ENCODE peak calls at places on chromosomes 3 and 15, in four cellular contexts. N is mesendoderm, R is IMR-90, D is H1. Z is an unnamed sample.
A peak's percentile ranks its signal among the peaks of the same experiment; 100 is the strongest.

GRCh38 chr3:36696799-36697198 is 67.6 kb downstream of the DCLK3 start:
- DNase-seq in D (no peak), R (no peak), N (no peak), Z (no peak)

GRCh38 chr15:29920515-29920914 is 98.2 kb upstream of the TJP1 start:
- DNase-seq in N (peak; percentile 79), R (peak; percentile 49), D (no peak), Z (no peak)

GRCh38 chr3:137692803-137693431 is 71.2 kb upstream of the SOX14 start:
- DNase-seq in D (peak; percentile 57), R (no peak), N (peak; percentile 77), Z (peak; percentile 45)

GRCh38 chr3:197183582-197183981 is 114.8 kb downstream of the DLG1 start:
- DNase-seq in R (no peak), N (no peak), D (no peak), Z (no peak)

GRCh38 chr15:91108421-91108820 is 8.4 kb downstream of the SV2B start:
- DNase-seq in N (no peak), R (no peak), D (no peak), Z (no peak)

GRCh38 chr15:90959894-90960293 is 5.2 kb downstream of the RCCD1 start:
- DNase-seq in D (no peak), R (peak; percentile 18), N (no peak), Z (no peak)

GRCh38 chr3:21893250-21893649 is 142.2 kb upstream of the ZNF385D start:
- DNase-seq in R (peak; percentile 17), D (no peak), N (no peak), Z (no peak)

GRCh38 chr3:10561942-10562565 is 56.7 kb upstream of the ATP2B2 start:
- DNase-seq in D (no peak), R (no peak), N (no peak), Z (no peak)

GRCh38 chr3:107911337-107912000 is 179.4 kb downstream of the CD47 start:
- DNase-seq in R (no peak), D (no peak), N (no peak), Z (no peak)

GRCh38 chr3:167895684-167896083 is 160.2 kb downstream of the SERPINI1 start:
- DNase-seq in R (no peak), N (peak; percentile 86), D (no peak), Z (peak; percentile 78)

GRCh38 chr3:46266598-46266997 is 24.3 kb downstream of the CCR3 start:
- DNase-seq in D (no peak), R (no peak), N (no peak), Z (no peak)

GRCh38 chr3:12334786-12335185 is 45.9 kb downstream of the PPARG start:
- DNase-seq in D (no peak), N (no peak), R (no peak), Z (no peak)

GRCh38 chr3:87997966-87998365 is 60.8 kb downstream of the CGGBP1 start:
- DNase-seq in N (no peak), R (no peak), D (no peak), Z (no peak)

GRCh38 chr3:72791132-72791531 is 57.1 kb downstream of the SHQ1 start:
- DNase-seq in D (no peak), R (no peak), N (peak; percentile 72), Z (no peak)

GRCh38 chr3:129121792-129122696 is at the start of gene RAB43:
- DNase-seq in N (peak; percentile 98), R (peak; percentile 56), D (peak; percentile 96), Z (peak; percentile 96)

GRCh38 chr3:141367038-141367730 is 1.1 kb upstream of the ZBTB38 start:
- DNase-seq in N (no peak), R (peak; percentile 100), D (no peak), Z (no peak)

GRCh38 chr3:123652346-123652984 is 67.6 kb upstream of the HACD2 start:
- DNase-seq in D (peak; percentile 44), N (peak; percentile 79), R (peak; percentile 61), Z (peak; percentile 65)
- H3K18ac ChIP-seq in D (no peak overlapping the region), N (no peak overlapping the region), R (peak overlapping the region; percentile 83), Z (no peak overlapping the region)

GRCh38 chr3:39277893-39278615 is 1.8 kb downstream of the CX3CR1 start:
- DNase-seq in R (no peak), D (no peak), N (no peak), Z (no peak)
- H3K18ac ChIP-seq in R (no peak overlapping the region), D (no peak overlapping the region), N (no peak overlapping the region), Z (peak overlapping the region; percentile 19)

GRCh38 chr15:66756220-66756769 is 54.3 kb downstream of the SMAD6 start:
- DNase-seq in N (no peak), R (no peak), D (no peak), Z (no peak)

GRCh38 chr15:66758844-66759243 is 56.8 kb downstream of the SMAD6 start:
- DNase-seq in R (no peak), D (no peak), N (no peak), Z (no peak)

GRCh38 chr15:66755298-66756068 is 53.4 kb downstream of the SMAD6 start:
- DNase-seq in D (no peak), R (no peak), N (no peak), Z (no peak)

GRCh38 chr15:66757030-66757429 is 55.0 kb downstream of the SMAD6 start:
- DNase-seq in N (no peak), D (no peak), R (no peak), Z (no peak)

GRCh38 chr15:66757521-66757920 is 55.5 kb downstream of the SMAD6 start:
- DNase-seq in D (no peak), R (no peak), N (no peak), Z (no peak)
- H3K18ac ChIP-seq in D (no peak overlapping the region), R (no peak overlapping the region), N (no peak overlapping the region), Z (peak overlapping the region; percentile 4)

GRCh38 chr15:99453646-99454045 is 112.1 kb upstream of the MEF2A start:
- DNase-seq in D (no peak), N (no peak), R (no peak), Z (no peak)
- H3K18ac ChIP-seq in D (no peak overlapping the region), N (no peak overlapping the region), R (peak overlapping the region; percentile 76), Z (no peak overlapping the region)

Z was measured in neuronal stem cell.